ENCODE peak calls at places on chromosomes 6 and 20, in eight cellular contexts. One of them, this sample, is unnamed.
A peak's percentile ranks its signal among the peaks of the same experiment; 100 is the strongest.

GRCh38 chr6:167507376-167507961 is 182.6 kb downstream of the TTLL2 start:
- DNase-seq in HCT116: no peak
- DNase-seq in tibial artery: no peak
- DNase-seq in CD8-positive, alpha-beta T cell: no peak
- DNase-seq in lower lobe of right lung: no peak
- DNase-seq in Peyer's patch: no peak
- DNase-seq in IMR-90: no peak
- DNase-seq in A549: no peak
- DNase-seq in this sample: no peak

GRCh38 chr6:63272397-63272796 is 47.4 kb downstream of the LGSN start:
- DNase-seq in HCT116: peak; percentile 27
- DNase-seq in tibial artery: no peak
- DNase-seq in CD8-positive, alpha-beta T cell: no peak
- DNase-seq in lower lobe of right lung: no peak
- DNase-seq in Peyer's patch: no peak
- DNase-seq in IMR-90: peak; percentile 35
- DNase-seq in A549: peak; percentile 30
- DNase-seq in this sample: peak; percentile 15

GRCh38 chr6:127436578-127437110 is 22.5 kb downstream of the KIAA0408 start:
- DNase-seq in HCT116: no peak
- DNase-seq in tibial artery: no peak
- DNase-seq in CD8-positive, alpha-beta T cell: no peak
- DNase-seq in lower lobe of right lung: no peak
- DNase-seq in Peyer's patch: no peak
- DNase-seq in IMR-90: no peak
- DNase-seq in A549: no peak
- DNase-seq in this sample: no peak

GRCh38 chr20:45588800-45589199 is 9.7 kb upstream of the WFDC8 start:
- DNase-seq in HCT116: no peak
- DNase-seq in tibial artery: no peak
- DNase-seq in CD8-positive, alpha-beta T cell: no peak
- DNase-seq in lower lobe of right lung: no peak
- DNase-seq in Peyer's patch: no peak
- DNase-seq in IMR-90: no peak
- DNase-seq in A549: no peak
- DNase-seq in this sample: no peak

GRCh38 chr6:129619579-129620233 is 90.3 kb downstream of the ARHGAP18 start:
- DNase-seq in HCT116: no peak
- DNase-seq in tibial artery: no peak
- DNase-seq in CD8-positive, alpha-beta T cell: no peak
- DNase-seq in lower lobe of right lung: no peak
- DNase-seq in Peyer's patch: no peak
- DNase-seq in IMR-90: no peak
- DNase-seq in A549: no peak
- DNase-seq in this sample: no peak

GRCh38 chr6:150129616-150130505 is 13.0 kb upstream of the PPP1R14C start:
- DNase-seq in HCT116: no peak
- DNase-seq in tibial artery: no peak
- DNase-seq in CD8-positive, alpha-beta T cell: no peak
- DNase-seq in lower lobe of right lung: no peak
- DNase-seq in Peyer's patch: no peak
- DNase-seq in IMR-90: no peak
- DNase-seq in A549: no peak
- DNase-seq in this sample: no peak

GRCh38 chr6:120410586-120410985 is 923.7 kb downstream of the TBC1D32 start:
- DNase-seq in HCT116: no peak
- DNase-seq in tibial artery: no peak
- DNase-seq in CD8-positive, alpha-beta T cell: no peak
- DNase-seq in lower lobe of right lung: no peak
- DNase-seq in Peyer's patch: no peak
- DNase-seq in IMR-90: no peak
- DNase-seq in A549: no peak
- DNase-seq in this sample: no peak

GRCh38 chr6:88538849-88539571 is 372.9 kb upstream of the CNR1 start:
- DNase-seq in HCT116: no peak
- DNase-seq in tibial artery: no peak
- DNase-seq in CD8-positive, alpha-beta T cell: no peak
- DNase-seq in lower lobe of right lung: no peak
- DNase-seq in Peyer's patch: no peak
- DNase-seq in IMR-90: no peak
- DNase-seq in A549: no peak
- DNase-seq in this sample: no peak

GRCh38 chr20:53707341-53708102 is 113.9 kb upstream of the ZNF217 start:
- DNase-seq in HCT116: no peak
- DNase-seq in tibial artery: no peak
- DNase-seq in CD8-positive, alpha-beta T cell: no peak
- DNase-seq in lower lobe of right lung: no peak
- DNase-seq in Peyer's patch: no peak
- DNase-seq in IMR-90: peak; percentile 66
- DNase-seq in A549: no peak
- DNase-seq in this sample: peak; percentile 54

GRCh38 chr6:35188886-35189285 is 24.9 kb upstream of the SCUBE3 start:
- DNase-seq in HCT116: no peak
- DNase-seq in tibial artery: no peak
- DNase-seq in CD8-positive, alpha-beta T cell: no peak
- DNase-seq in lower lobe of right lung: no peak
- DNase-seq in Peyer's patch: no peak
- DNase-seq in IMR-90: no peak
- DNase-seq in A549: no peak
- DNase-seq in this sample: no peak

GRCh38 chr6:161379828-161380598 is 106.2 kb upstream of the AGPAT4 start:
- DNase-seq in HCT116: no peak
- DNase-seq in tibial artery: no peak
- DNase-seq in CD8-positive, alpha-beta T cell: no peak
- DNase-seq in lower lobe of right lung: no peak
- DNase-seq in Peyer's patch: no peak
- DNase-seq in IMR-90: peak; percentile 21
- DNase-seq in A549: no peak
- DNase-seq in this sample: peak; percentile 45

GRCh38 chr6:109998159-109998785 is 20.2 kb downstream of the GPR6 start:
- DNase-seq in HCT116: no peak
- DNase-seq in tibial artery: no peak
- DNase-seq in CD8-positive, alpha-beta T cell: no peak
- DNase-seq in lower lobe of right lung: no peak
- DNase-seq in Peyer's patch: no peak
- DNase-seq in IMR-90: no peak
- DNase-seq in A549: no peak
- DNase-seq in this sample: no peak

GRCh38 chr6:2237001-2237400 is 8.4 kb downstream of the GMDS start:
- DNase-seq in HCT116: no peak
- DNase-seq in tibial artery: no peak
- DNase-seq in CD8-positive, alpha-beta T cell: no peak
- DNase-seq in lower lobe of right lung: no peak
- DNase-seq in Peyer's patch: no peak
- DNase-seq in IMR-90: peak; percentile 98
- DNase-seq in A549: no peak
- DNase-seq in this sample: peak; percentile 62

GRCh38 chr6:42403415-42403814 is 48.3 kb downstream of the TRERF1 start:
- DNase-seq in HCT116: no peak
- DNase-seq in tibial artery: no peak
- DNase-seq in CD8-positive, alpha-beta T cell: peak; percentile 34
- DNase-seq in lower lobe of right lung: no peak
- DNase-seq in Peyer's patch: peak; percentile 83
- DNase-seq in IMR-90: peak; percentile 40
- DNase-seq in A549: no peak
- DNase-seq in this sample: peak; percentile 18

GRCh38 chr6:73797861-73798260 is 101.9 kb downstream of the CD109 start:
- DNase-seq in HCT116: no peak
- DNase-seq in tibial artery: no peak
- DNase-seq in CD8-positive, alpha-beta T cell: no peak
- DNase-seq in lower lobe of right lung: no peak
- DNase-seq in Peyer's patch: no peak
- DNase-seq in IMR-90: peak; percentile 60
- DNase-seq in A549: no peak
- DNase-seq in this sample: no peak

GRCh38 chr20:45368221-45368980 is 5.4 kb downstream of the SYS1 start:
- DNase-seq in HCT116: no peak
- DNase-seq in tibial artery: no peak
- DNase-seq in CD8-positive, alpha-beta T cell: no peak
- DNase-seq in lower lobe of right lung: peak; percentile 60
- DNase-seq in Peyer's patch: peak; percentile 87
- DNase-seq in IMR-90: no peak
- DNase-seq in A549: no peak
- DNase-seq in this sample: no peak

GRCh38 chr6:170063851-170064617 is 226.8 kb downstream of the DLL1 start:
- DNase-seq in HCT116: no peak
- DNase-seq in tibial artery: peak; percentile 52
- DNase-seq in CD8-positive, alpha-beta T cell: no peak
- DNase-seq in lower lobe of right lung: no peak
- DNase-seq in Peyer's patch: no peak
- DNase-seq in IMR-90: no peak
- DNase-seq in A549: no peak
- DNase-seq in this sample: no peak

GRCh38 chr6:45864651-45865050 is 151.0 kb downstream of the CLIC5 start:
- DNase-seq in HCT116: no peak
- DNase-seq in tibial artery: no peak
- DNase-seq in CD8-positive, alpha-beta T cell: no peak
- DNase-seq in lower lobe of right lung: no peak
- DNase-seq in Peyer's patch: no peak
- DNase-seq in IMR-90: no peak
- DNase-seq in A549: no peak
- DNase-seq in this sample: no peak

GRCh38 chr6:22906091-22906549 is 336.8 kb downstream of the HDGFL1 start:
- DNase-seq in HCT116: no peak
- DNase-seq in tibial artery: no peak
- DNase-seq in CD8-positive, alpha-beta T cell: no peak
- DNase-seq in lower lobe of right lung: no peak
- DNase-seq in Peyer's patch: no peak
- DNase-seq in IMR-90: no peak
- DNase-seq in A549: peak; percentile 28
- DNase-seq in this sample: peak; percentile 54

GRCh38 chr6:14537061-14537460 is 419.5 kb downstream of the CD83 start:
- DNase-seq in HCT116: no peak
- DNase-seq in tibial artery: no peak
- DNase-seq in CD8-positive, alpha-beta T cell: no peak
- DNase-seq in lower lobe of right lung: no peak
- DNase-seq in Peyer's patch: no peak
- DNase-seq in IMR-90: no peak
- DNase-seq in A549: no peak
- DNase-seq in this sample: no peak

GRCh38 chr6:154537486-154537885 is 27.0 kb upstream of the CNKSR3 start:
- DNase-seq in HCT116: no peak
- DNase-seq in tibial artery: no peak
- DNase-seq in CD8-positive, alpha-beta T cell: no peak
- DNase-seq in lower lobe of right lung: no peak
- DNase-seq in Peyer's patch: no peak
- DNase-seq in IMR-90: no peak
- DNase-seq in A549: no peak
- DNase-seq in this sample: no peak

DNA sequence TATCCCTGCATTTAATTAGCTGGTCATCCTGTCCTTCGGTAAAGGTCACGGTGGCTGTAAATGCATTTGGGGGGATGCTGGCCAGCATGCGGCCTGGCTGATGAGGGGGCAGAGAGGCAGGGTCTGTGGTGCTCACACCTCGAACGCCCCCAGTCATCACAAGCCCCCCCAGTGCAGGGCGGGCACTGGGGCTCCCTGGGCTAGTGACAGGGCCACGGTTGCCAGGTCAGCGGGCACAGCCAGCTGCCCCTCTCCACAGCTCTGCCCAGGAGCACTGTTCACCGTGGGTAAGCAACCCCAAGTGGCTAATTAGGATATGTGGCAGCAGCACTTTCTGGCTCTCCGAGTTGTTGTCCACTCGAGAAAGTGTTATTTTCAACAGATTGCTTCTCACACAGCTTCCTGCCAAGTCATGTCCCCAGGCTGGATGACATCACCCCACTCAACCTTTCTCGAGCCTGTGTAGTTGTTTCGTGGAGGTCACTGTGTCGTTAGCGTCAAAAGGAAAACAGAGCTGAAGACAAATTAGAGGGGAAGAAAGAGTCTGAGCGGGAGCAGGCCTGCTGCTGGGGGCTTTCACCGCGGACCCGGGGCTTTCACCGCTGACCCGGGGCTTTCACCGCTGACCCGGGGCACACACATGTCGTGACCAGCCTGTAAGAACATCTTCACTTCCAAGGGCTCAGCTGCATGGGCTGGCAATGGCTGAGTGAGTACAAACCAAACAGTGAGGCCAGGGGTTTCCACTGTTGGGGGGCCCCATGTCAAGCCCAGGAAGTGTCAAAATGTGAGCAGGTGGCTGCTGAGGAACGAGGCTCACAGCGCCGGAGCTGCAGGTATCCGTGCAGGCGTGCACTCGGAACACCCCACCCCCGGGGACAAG is 366.3 kb downstream of the TAF4 start:
- DNase-seq in HCT116: no peak
- DNase-seq in tibial artery: no peak
- DNase-seq in CD8-positive, alpha-beta T cell: no peak
- DNase-seq in lower lobe of right lung: no peak
- DNase-seq in Peyer's patch: no peak
- DNase-seq in IMR-90: no peak
- DNase-seq in A549: no peak
- DNase-seq in this sample: no peak
- TF ChIP-seq CTCF in HCT116: no peak
- TF ChIP-seq CTCF in tibial artery: no peak
- TF ChIP-seq CTCF in CD8-positive, alpha-beta T cell: no peak
- TF ChIP-seq CTCF in lower lobe of right lung: no peak
- TF ChIP-seq CTCF in Peyer's patch: no peak
- TF ChIP-seq CTCF in IMR-90: no peak
- TF ChIP-seq CTCF in A549: no peak
- TF ChIP-seq CTCF in this sample: no peak

DNA sequence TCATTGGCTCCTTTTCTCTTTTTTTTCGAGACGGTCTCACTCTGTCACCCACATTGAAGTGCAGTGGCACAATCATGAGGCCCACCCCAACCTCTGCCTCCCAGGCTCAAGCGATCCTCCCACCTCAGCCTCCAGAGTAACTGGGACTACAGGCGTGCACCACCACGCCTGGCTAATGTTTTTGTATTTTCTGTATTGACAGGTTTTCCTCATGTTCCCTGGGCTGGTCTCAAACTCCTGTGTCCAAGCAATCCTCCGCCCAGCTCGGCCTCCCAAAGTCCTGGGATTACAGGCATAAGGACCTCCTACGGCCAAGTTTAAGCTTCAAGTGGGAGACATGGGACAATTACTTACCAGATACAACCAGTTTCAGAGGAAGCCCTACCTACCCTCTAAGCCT is 9.4 kb upstream of the POU5F1 start:
- DNase-seq in HCT116: no peak
- DNase-seq in tibial artery: no peak
- DNase-seq in CD8-positive, alpha-beta T cell: no peak
- DNase-seq in lower lobe of right lung: no peak
- DNase-seq in Peyer's patch: no peak
- DNase-seq in IMR-90: no peak
- DNase-seq in A549: no peak
- DNase-seq in this sample: no peak
- H3K4me3 ChIP-seq in HCT116: no peak overlapping the region
- H3K4me3 ChIP-seq in tibial artery: peak overlapping the region; percentile 54
- H3K4me3 ChIP-seq in CD8-positive, alpha-beta T cell: peak overlapping the region; percentile 73
- H3K4me3 ChIP-seq in lower lobe of right lung: peak overlapping the region; percentile 58
- H3K4me3 ChIP-seq in Peyer's patch: no peak overlapping the region
- H3K4me3 ChIP-seq in IMR-90: no peak overlapping the region
- H3K4me3 ChIP-seq in A549: no peak overlapping the region
- H3K4me3 ChIP-seq in this sample: peak overlapping the region; percentile 58

GRCh38 chr6:5898563-5898962 is 108.2 kb downstream of the NRN1 start:
- DNase-seq in HCT116: no peak
- DNase-seq in tibial artery: no peak
- DNase-seq in CD8-positive, alpha-beta T cell: no peak
- DNase-seq in lower lobe of right lung: no peak
- DNase-seq in Peyer's patch: no peak
- DNase-seq in IMR-90: no peak
- DNase-seq in A549: no peak
- DNase-seq in this sample: no peak
- TF ChIP-seq CTCF in HCT116: no peak
- TF ChIP-seq CTCF in tibial artery: no peak
- TF ChIP-seq CTCF in CD8-positive, alpha-beta T cell: no peak
- TF ChIP-seq CTCF in lower lobe of right lung: no peak
- TF ChIP-seq CTCF in Peyer's patch: no peak
- TF ChIP-seq CTCF in IMR-90: no peak
- TF ChIP-seq CTCF in A549: no peak
- TF ChIP-seq CTCF in this sample: no peak

GRCh38 chr6:144417686-144418085 is 132.6 kb downstream of the UTRN start:
- DNase-seq in HCT116: no peak
- DNase-seq in tibial artery: no peak
- DNase-seq in CD8-positive, alpha-beta T cell: no peak
- DNase-seq in lower lobe of right lung: no peak
- DNase-seq in Peyer's patch: no peak
- DNase-seq in IMR-90: peak; percentile 47
- DNase-seq in A549: no peak
- DNase-seq in this sample: no peak
- H3K4me3 ChIP-seq in HCT116: no peak overlapping the region
- H3K4me3 ChIP-seq in tibial artery: no peak overlapping the region
- H3K4me3 ChIP-seq in CD8-positive, alpha-beta T cell: no peak overlapping the region
- H3K4me3 ChIP-seq in lower lobe of right lung: no peak overlapping the region
- H3K4me3 ChIP-seq in Peyer's patch: no peak overlapping the region
- H3K4me3 ChIP-seq in IMR-90: no peak overlapping the region
- H3K4me3 ChIP-seq in A549: no peak overlapping the region
- H3K4me3 ChIP-seq in this sample: no peak overlapping the region

This sample was measured in AG10803.